ENCODE peak calls at places on chromosomes 7 and 10, in nine cellular contexts. One of them, this sample, is unnamed.

GRCh38 chr10:108204528-108205313 is 1040.2 kb upstream of the SORCS1 start:
- DNase-seq in pons: peak; percentile 25
- DNase-seq in T-cell: no peak
- DNase-seq in lower leg skin: no peak
- DNase-seq in kidney tubule cell: peak; percentile 37
- DNase-seq in A549: peak; percentile 5
- DNase-seq in left colon: no peak
- DNase-seq in NCI-H2081: no peak
- DNase-seq in natural killer cell treated with Interleukin-12 subunit alpha and Interleukin-12 subunit beta and Interleukin-15 and Interleukin-18, amount 100 ng/mL, for 72 hours: no peak
- DNase-seq in this sample: no peak

GRCh38 chr7:137715101-137715500 is 131.7 kb downstream of the DGKI start:
- DNase-seq in NCI-H2081: no peak
- DNase-seq in kidney tubule cell: peak; percentile 9
- DNase-seq in natural killer cell treated with Interleukin-12 subunit alpha and Interleukin-12 subunit beta and Interleukin-15 and Interleukin-18, amount 100 ng/mL, for 72 hours: no peak
- DNase-seq in T-cell: no peak
- DNase-seq in left colon: no peak
- DNase-seq in pons: no peak
- DNase-seq in lower leg skin: no peak
- DNase-seq in A549: no peak
- DNase-seq in this sample: no peak

GRCh38 chr7:142813262-142813661 is 41.6 kb upstream of the EPHB6 start:
- DNase-seq in NCI-H2081: no peak
- DNase-seq in lower leg skin: no peak
- DNase-seq in kidney tubule cell: peak; percentile 76
- DNase-seq in left colon: no peak
- DNase-seq in T-cell: no peak
- DNase-seq in pons: no peak
- DNase-seq in A549: peak; percentile 29
- DNase-seq in natural killer cell treated with Interleukin-12 subunit alpha and Interleukin-12 subunit beta and Interleukin-15 and Interleukin-18, amount 100 ng/mL, for 72 hours: no peak
- DNase-seq in this sample: no peak

GRCh38 chr10:85971494-85971893 is 395.1 kb downstream of the GRID1 start:
- DNase-seq in left colon: no peak
- DNase-seq in kidney tubule cell: no peak
- DNase-seq in pons: no peak
- DNase-seq in T-cell: no peak
- DNase-seq in lower leg skin: no peak
- DNase-seq in NCI-H2081: no peak
- DNase-seq in A549: no peak
- DNase-seq in natural killer cell treated with Interleukin-12 subunit alpha and Interleukin-12 subunit beta and Interleukin-15 and Interleukin-18, amount 100 ng/mL, for 72 hours: no peak
- DNase-seq in this sample: no peak

GRCh38 chr7:86969865-86970264 is 89.6 kb downstream of the ELAPOR2 start:
- DNase-seq in lower leg skin: no peak
- DNase-seq in left colon: no peak
- DNase-seq in pons: no peak
- DNase-seq in natural killer cell treated with Interleukin-12 subunit alpha and Interleukin-12 subunit beta and Interleukin-15 and Interleukin-18, amount 100 ng/mL, for 72 hours: no peak
- DNase-seq in T-cell: no peak
- DNase-seq in NCI-H2081: no peak
- DNase-seq in kidney tubule cell: no peak
- DNase-seq in A549: no peak
- DNase-seq in this sample: no peak

GRCh38 chr7:121041516-121042148 is 53.1 kb downstream of the CPED1 start:
- DNase-seq in NCI-H2081: peak; percentile 27
- DNase-seq in pons: no peak
- DNase-seq in lower leg skin: no peak
- DNase-seq in natural killer cell treated with Interleukin-12 subunit alpha and Interleukin-12 subunit beta and Interleukin-15 and Interleukin-18, amount 100 ng/mL, for 72 hours: no peak
- DNase-seq in kidney tubule cell: no peak
- DNase-seq in left colon: no peak
- DNase-seq in T-cell: no peak
- DNase-seq in A549: no peak
- DNase-seq in this sample: no peak

GRCh38 chr7:117323877-117324699 is 1.2 kb upstream of the WNT2 start:
- DNase-seq in T-cell: no peak
- DNase-seq in A549: peak; percentile 31
- DNase-seq in natural killer cell treated with Interleukin-12 subunit alpha and Interleukin-12 subunit beta and Interleukin-15 and Interleukin-18, amount 100 ng/mL, for 72 hours: no peak
- DNase-seq in NCI-H2081: peak; percentile 8
- DNase-seq in pons: no peak
- DNase-seq in lower leg skin: no peak
- DNase-seq in left colon: no peak
- DNase-seq in kidney tubule cell: peak; percentile 23
- DNase-seq in this sample: no peak

GRCh38 chr10:133226251-133226808 is 3.7 kb upstream of the UTF1 start:
- DNase-seq in A549: no peak
- DNase-seq in kidney tubule cell: peak; percentile 13
- DNase-seq in T-cell: no peak
- DNase-seq in pons: no peak
- DNase-seq in left colon: no peak
- DNase-seq in lower leg skin: no peak
- DNase-seq in natural killer cell treated with Interleukin-12 subunit alpha and Interleukin-12 subunit beta and Interleukin-15 and Interleukin-18, amount 100 ng/mL, for 72 hours: no peak
- DNase-seq in NCI-H2081: no peak
- DNase-seq in this sample: no peak

GRCh38 chr10:70551971-70552422 is 50.5 kb downstream of the PRF1 start:
- DNase-seq in pons: no peak
- DNase-seq in left colon: no peak
- DNase-seq in A549: no peak
- DNase-seq in natural killer cell treated with Interleukin-12 subunit alpha and Interleukin-12 subunit beta and Interleukin-15 and Interleukin-18, amount 100 ng/mL, for 72 hours: no peak
- DNase-seq in lower leg skin: no peak
- DNase-seq in T-cell: no peak
- DNase-seq in kidney tubule cell: peak; percentile 75
- DNase-seq in NCI-H2081: no peak
- DNase-seq in this sample: no peak

GRCh38 chr7:129529643-129530042 is 27.3 kb downstream of the SMKR1 start:
- DNase-seq in lower leg skin: no peak
- DNase-seq in pons: no peak
- DNase-seq in left colon: no peak
- DNase-seq in natural killer cell treated with Interleukin-12 subunit alpha and Interleukin-12 subunit beta and Interleukin-15 and Interleukin-18, amount 100 ng/mL, for 72 hours: no peak
- DNase-seq in NCI-H2081: no peak
- DNase-seq in kidney tubule cell: no peak
- DNase-seq in A549: no peak
- DNase-seq in T-cell: no peak
- DNase-seq in this sample: no peak

GRCh38 chr10:734481-734880 is 45.0 kb upstream of the DIP2C start:
- DNase-seq in lower leg skin: no peak
- DNase-seq in A549: no peak
- DNase-seq in T-cell: no peak
- DNase-seq in kidney tubule cell: no peak
- DNase-seq in left colon: no peak
- DNase-seq in pons: no peak
- DNase-seq in NCI-H2081: no peak
- DNase-seq in natural killer cell treated with Interleukin-12 subunit alpha and Interleukin-12 subunit beta and Interleukin-15 and Interleukin-18, amount 100 ng/mL, for 72 hours: no peak
- DNase-seq in this sample: no peak

GRCh38 chr7:139300390-139300789 is 40.7 kb upstream of the FMC1 start:
- DNase-seq in kidney tubule cell: no peak
- DNase-seq in T-cell: no peak
- DNase-seq in natural killer cell treated with Interleukin-12 subunit alpha and Interleukin-12 subunit beta and Interleukin-15 and Interleukin-18, amount 100 ng/mL, for 72 hours: no peak
- DNase-seq in pons: no peak
- DNase-seq in A549: no peak
- DNase-seq in left colon: no peak
- DNase-seq in NCI-H2081: no peak
- DNase-seq in lower leg skin: no peak
- DNase-seq in this sample: no peak

GRCh38 chr10:123011987-123012386 is 3.2 kb downstream of the ACADSB start:
- DNase-seq in T-cell: no peak
- DNase-seq in natural killer cell treated with Interleukin-12 subunit alpha and Interleukin-12 subunit beta and Interleukin-15 and Interleukin-18, amount 100 ng/mL, for 72 hours: no peak
- DNase-seq in lower leg skin: no peak
- DNase-seq in pons: no peak
- DNase-seq in left colon: no peak
- DNase-seq in NCI-H2081: no peak
- DNase-seq in kidney tubule cell: no peak
- DNase-seq in A549: no peak
- DNase-seq in this sample: no peak

GRCh38 chr10:42769653-42770052 is 12.9 kb upstream of the BMS1 start:
- DNase-seq in lower leg skin: no peak
- DNase-seq in A549: peak; percentile 44
- DNase-seq in kidney tubule cell: no peak
- DNase-seq in NCI-H2081: no peak
- DNase-seq in T-cell: no peak
- DNase-seq in left colon: peak; percentile 79
- DNase-seq in natural killer cell treated with Interleukin-12 subunit alpha and Interleukin-12 subunit beta and Interleukin-15 and Interleukin-18, amount 100 ng/mL, for 72 hours: no peak
- DNase-seq in pons: no peak
- DNase-seq in this sample: no peak

GRCh38 chr7:106065560-106066500 is 46.3 kb downstream of the SYPL1 start:
- DNase-seq in A549: no peak
- DNase-seq in pons: peak; percentile 15
- DNase-seq in lower leg skin: peak; percentile 85
- DNase-seq in T-cell: no peak
- DNase-seq in left colon: peak; percentile 66
- DNase-seq in natural killer cell treated with Interleukin-12 subunit alpha and Interleukin-12 subunit beta and Interleukin-15 and Interleukin-18, amount 100 ng/mL, for 72 hours: no peak
- DNase-seq in NCI-H2081: no peak
- DNase-seq in kidney tubule cell: peak; percentile 63
- DNase-seq in this sample: no peak

GRCh38 chr10:7288060-7288690 is 122.7 kb downstream of the SFMBT2 start:
- DNase-seq in NCI-H2081: peak; percentile 3
- DNase-seq in pons: no peak
- DNase-seq in A549: peak; percentile 20
- DNase-seq in T-cell: no peak
- DNase-seq in lower leg skin: no peak
- DNase-seq in left colon: no peak
- DNase-seq in kidney tubule cell: no peak
- DNase-seq in natural killer cell treated with Interleukin-12 subunit alpha and Interleukin-12 subunit beta and Interleukin-15 and Interleukin-18, amount 100 ng/mL, for 72 hours: no peak
- DNase-seq in this sample: no peak

GRCh38 chr7:138729444-138729843 is 28.3 kb upstream of the SVOPL start:
- DNase-seq in A549: no peak
- DNase-seq in NCI-H2081: no peak
- DNase-seq in T-cell: no peak
- DNase-seq in lower leg skin: no peak
- DNase-seq in kidney tubule cell: peak; percentile 68
- DNase-seq in pons: no peak
- DNase-seq in left colon: no peak
- DNase-seq in natural killer cell treated with Interleukin-12 subunit alpha and Interleukin-12 subunit beta and Interleukin-15 and Interleukin-18, amount 100 ng/mL, for 72 hours: no peak
- DNase-seq in this sample: no peak

GRCh38 chr10:7872041-7872442 is 53.7 kb downstream of the TAF3 start:
- DNase-seq in kidney tubule cell: peak; percentile 29
- DNase-seq in A549: peak; percentile 31
- DNase-seq in lower leg skin: no peak
- DNase-seq in left colon: no peak
- DNase-seq in NCI-H2081: peak; percentile 24
- DNase-seq in T-cell: no peak
- DNase-seq in natural killer cell treated with Interleukin-12 subunit alpha and Interleukin-12 subunit beta and Interleukin-15 and Interleukin-18, amount 100 ng/mL, for 72 hours: no peak
- DNase-seq in pons: peak; percentile 30
- DNase-seq in this sample: peak; percentile 37

GRCh38 chr7:4552985-4553384 is 129.1 kb upstream of the FOXK1 start:
- DNase-seq in left colon: no peak
- DNase-seq in NCI-H2081: no peak
- DNase-seq in T-cell: no peak
- DNase-seq in natural killer cell treated with Interleukin-12 subunit alpha and Interleukin-12 subunit beta and Interleukin-15 and Interleukin-18, amount 100 ng/mL, for 72 hours: no peak
- DNase-seq in pons: no peak
- DNase-seq in A549: no peak
- DNase-seq in lower leg skin: no peak
- DNase-seq in kidney tubule cell: no peak
- DNase-seq in this sample: no peak

GRCh38 chr7:100914879-100915442 is 19.3 kb upstream of the ACHE start:
- DNase-seq in kidney tubule cell: peak; percentile 85
- DNase-seq in T-cell: no peak
- DNase-seq in natural killer cell treated with Interleukin-12 subunit alpha and Interleukin-12 subunit beta and Interleukin-15 and Interleukin-18, amount 100 ng/mL, for 72 hours: no peak
- DNase-seq in pons: no peak
- DNase-seq in NCI-H2081: no peak
- DNase-seq in A549: peak; percentile 53
- DNase-seq in lower leg skin: no peak
- DNase-seq in left colon: no peak
- DNase-seq in this sample: no peak